ENCODE peak calls at places on chromosomes 11 and 22, in eight cellular contexts. G is dermis blood vessel endothelial cell; I is stimulated activated CD4-positive, alpha-beta T cell treated with anti-CD3 and anti-CD28 coated beads, Interleukin-2, amount 100 ng/mL, for 24 hours; J is CD4-positive, alpha-beta T cell; D is KBM-7; C is cardiac muscle cell; F is activated CD8-positive, alpha-beta memory T cell treated with anti-CD3 and anti-CD28 coated beads, Interleukin-2, amount 50 U/mL, for 4 hours; L is activated naive CD8-positive, alpha-beta T cell treated with anti-CD3 and anti-CD28 coated beads for 36 hours. N is an unnamed sample.

GRCh38 chr11:12989428-12990242 is 19.5 kb upstream of the RASSF10 start:
- DNase-seq in G (no peak), I (no peak), J (no peak), D (peak), C (no peak), F (no peak), L (no peak), N (no peak)

GRCh38 chr11:31412946-31413345 is 43.3 kb downstream of the DNAJC24 start:
- DNase-seq in G (no peak), I (no peak), J (no peak), D (no peak), C (no peak), F (no peak), L (no peak), N (no peak)

GRCh38 chr11:35487532-35488078 is 37.8 kb downstream of the PAMR1 start:
- DNase-seq in G (peak), I (peak), J (no peak), D (peak), C (peak), F (no peak), L (no peak), N (no peak)

GRCh38 chr22:24230911-24231656 is 13.8 kb downstream of the GGT5 start:
- DNase-seq in G (peak), I (peak), J (peak), D (peak), C (peak), F (peak), L (peak), N (no peak)

GRCh38 chr22:27720860-27721259 is 80.7 kb downstream of the MN1 start:
- DNase-seq in G (peak), I (no peak), J (no peak), D (no peak), C (no peak), F (no peak), L (no peak), N (no peak)

GRCh38 chr11:47908198-47908597 is 60.0 kb upstream of the NUP160 start:
- DNase-seq in G (no peak), I (no peak), J (no peak), D (no peak), C (no peak), F (no peak), L (no peak), N (no peak)

GRCh38 chr11:43681543-43681942 is 1.0 kb downstream of the HSD17B12 start:
- DNase-seq in G (peak), I (no peak), J (no peak), D (no peak), C (peak), F (no peak), L (no peak), N (no peak)

GRCh38 chr11:69644071-69644961 is 3.4 kb downstream of the CCND1 start:
- DNase-seq in G (peak), I (no peak), J (no peak), D (no peak), C (peak), F (no peak), L (no peak), N (no peak)

GRCh38 chr11:32527191-32527590 is 56.4 kb upstream of the EIF3M start:
- DNase-seq in G (no peak), I (no peak), J (no peak), D (no peak), C (no peak), F (no peak), L (no peak), N (no peak)

GRCh38 chr22:48536691-48537591 is 1290.7 kb downstream of the BRD1 start:
- DNase-seq in G (no peak), I (no peak), J (no peak), D (no peak), C (no peak), F (no peak), L (no peak), N (peak)

GRCh38 chr22:25493794-25494193 is 70.7 kb upstream of the GRK3 start:
- DNase-seq in G (no peak), I (no peak), J (no peak), D (no peak), C (no peak), F (no peak), L (no peak), N (no peak)

GRCh38 chr11:59200421-59200746 is 12.3 kb downstream of the MPEG1 start:
- DNase-seq in G (no peak), I (peak), J (no peak), D (no peak), C (no peak), F (no peak), L (no peak), N (no peak)

GRCh38 chr11:3952715-3953114 is 97.3 kb downstream of the STIM1 start:
- DNase-seq in G (no peak), I (no peak), J (no peak), D (no peak), C (peak), F (no peak), L (no peak), N (no peak)

GRCh38 chr11:114559425-114560310 is at the start of gene NXPE1:
- DNase-seq in G (no peak), I (no peak), J (no peak), D (no peak), C (no peak), F (no peak), L (no peak), N (no peak)

GRCh38 chr11:63709336-63709735 is 28.0 kb downstream of the RTN3 start:
- DNase-seq in G (peak), I (no peak), J (no peak), D (no peak), C (no peak), F (no peak), L (no peak), N (no peak)

GRCh38 chr22:38177926-38178604 is 3.6 kb downstream of the PLA2G6 start:
- DNase-seq in G (peak), I (no peak), J (no peak), D (peak), C (no peak), F (no peak), L (no peak), N (no peak)

GRCh38 chr11:27619936-27620335 is 80.3 kb downstream of the BDNF start:
- DNase-seq in G (no peak), I (no peak), J (no peak), D (no peak), C (no peak), F (no peak), L (no peak), N (no peak)

GRCh38 chr22:44274918-44275665 is 37.7 kb downstream of the SHISAL1 start:
- DNase-seq in G (no peak), I (no peak), J (no peak), D (no peak), C (no peak), F (no peak), L (no peak), N (no peak)

GRCh38 chr11:16474659-16475058 is 118.3 kb upstream of the SOX6 start:
- DNase-seq in G (no peak), I (no peak), J (no peak), D (no peak), C (no peak), F (no peak), L (no peak), N (no peak)

GRCh38 chr22:44926491-44927415 is 83.1 kb downstream of the PHF21B start:
- DNase-seq in G (no peak), I (no peak), J (no peak), D (no peak), C (no peak), F (no peak), L (no peak), N (no peak)

GRCh38 chr11:3206128-3206921 is 12.3 kb downstream of the MRGPRG start:
- DNase-seq in G (no peak), I (no peak), J (no peak), D (no peak), C (no peak), F (no peak), L (no peak), N (no peak)

GRCh38 chr11:8765294-8765693 is 82.7 kb downstream of the RPL27A start:
- DNase-seq in G (peak), I (no peak), J (no peak), D (no peak), C (no peak), F (no peak), L (no peak), N (no peak)

GRCh38 chr11:26285593-26285992 is 46.3 kb upstream of the ANO3 start:
- DNase-seq in G (no peak), I (no peak), J (no peak), D (no peak), C (no peak), F (no peak), L (no peak), N (no peak)

GRCh38 chr11:131924446-131925240 is 554.2 kb downstream of the NTM start:
- DNase-seq in G (peak), I (no peak), J (no peak), D (no peak), C (no peak), F (no peak), L (no peak), N (no peak)

GRCh38 chr22:37640591-37641250 is 1.3 kb downstream of the SH3BP1 start:
- DNase-seq in G (no peak), I (no peak), J (peak), D (no peak), C (no peak), F (no peak), L (no peak), N (no peak)

GRCh38 chr11:69867076-69868002 is 48.1 kb upstream of the FGF3 start:
- DNase-seq in G (no peak), I (no peak), J (no peak), D (no peak), C (no peak), F (no peak), L (no peak), N (no peak)

GRCh38 chr11:60455531-60456042 is at the start of gene MS4A1:
- DNase-seq in G (no peak), I (no peak), J (no peak), D (no peak), C (no peak), F (no peak), L (no peak), N (no peak)

GRCh38 chr11:65380460-65381126 is 1.9 kb downstream of the SLC25A45 start:
- DNase-seq in G (no peak), I (no peak), J (no peak), D (no peak), C (no peak), F (no peak), L (no peak), N (no peak)

GRCh38 chr11:6666302-6667183 is 10.9 kb upstream of the DCHS1 start:
- DNase-seq in G (no peak), I (no peak), J (no peak), D (no peak), C (no peak), F (no peak), L (no peak), N (no peak)

GRCh38 chr11:890794-891600 is 19.6 kb downstream of the CHID1 start:
- DNase-seq in G (no peak), I (no peak), J (no peak), D (no peak), C (no peak), F (no peak), L (no peak), N (no peak)

GRCh38 chr22:35620624-35621245 is 3.6 kb upstream of the MB start:
- DNase-seq in G (peak), I (no peak), J (no peak), D (no peak), C (peak), F (no peak), L (no peak), N (no peak)